ENCODE peak calls at places on chromosomes 12 and 14, in five cellular contexts. Y, B, A, V and N are unnamed samples.

GRCh38 chr12:75759196-75759595 is 247.8 kb upstream of the KRR1 start:
- DNase-seq in V (no peak), B (no peak), Y (no peak), A (no peak), N (no peak)

GRCh38 chr12:65867428-65867827 is 43.1 kb downstream of the HMGA2 start:
- DNase-seq in B (no peak), Y (peak; percentile 90), V (no peak), A (no peak), N (no peak)

GRCh38 chr12:20097561-20097960 is 270.8 kb upstream of the PDE3A start:
- DNase-seq in B (no peak), A (no peak), Y (peak; percentile 75), V (no peak), N (no peak)

GRCh38 chr14:56004807-56005579 is 113.2 kb upstream of the PELI2 start:
- DNase-seq in Y (peak; percentile 77), A (no peak), B (no peak), V (no peak), N (peak; percentile 64)

GRCh38 chr12:57899010-57899662 is 42.2 kb upstream of the ATP23 start:
- DNase-seq in Y (peak; percentile 81), B (peak; percentile 94), A (no peak), V (no peak), N (peak; percentile 27)

GRCh38 chr14:100417466-100417865 is 94.3 kb downstream of the SLC25A47 start:
- DNase-seq in A (peak; percentile 55), B (no peak), Y (peak; percentile 97), V (peak; percentile 85), N (peak; percentile 90)

GRCh38 chr12:51746416-51746815 is 102.1 kb downstream of the FIGNL2 start:
- DNase-seq in B (no peak), Y (no peak), A (no peak), V (no peak), N (no peak)

GRCh38 chr12:93808169-93808899 is 131.2 kb downstream of the CRADD start:
- DNase-seq in V (no peak), A (no peak), B (no peak), Y (no peak), N (no peak)

GRCh38 chr12:71440393-71441349 is 1.1 kb downstream of the LGR5 start:
- DNase-seq in V (peak; percentile 62), Y (no peak), A (peak; percentile 96), B (no peak), N (peak; percentile 64)

GRCh38 chr12:79692860-79693605 is 2.3 kb upstream of the PAWR start:
- DNase-seq in V (no peak), A (no peak), Y (peak; percentile 40), B (no peak), N (no peak)

DNA sequence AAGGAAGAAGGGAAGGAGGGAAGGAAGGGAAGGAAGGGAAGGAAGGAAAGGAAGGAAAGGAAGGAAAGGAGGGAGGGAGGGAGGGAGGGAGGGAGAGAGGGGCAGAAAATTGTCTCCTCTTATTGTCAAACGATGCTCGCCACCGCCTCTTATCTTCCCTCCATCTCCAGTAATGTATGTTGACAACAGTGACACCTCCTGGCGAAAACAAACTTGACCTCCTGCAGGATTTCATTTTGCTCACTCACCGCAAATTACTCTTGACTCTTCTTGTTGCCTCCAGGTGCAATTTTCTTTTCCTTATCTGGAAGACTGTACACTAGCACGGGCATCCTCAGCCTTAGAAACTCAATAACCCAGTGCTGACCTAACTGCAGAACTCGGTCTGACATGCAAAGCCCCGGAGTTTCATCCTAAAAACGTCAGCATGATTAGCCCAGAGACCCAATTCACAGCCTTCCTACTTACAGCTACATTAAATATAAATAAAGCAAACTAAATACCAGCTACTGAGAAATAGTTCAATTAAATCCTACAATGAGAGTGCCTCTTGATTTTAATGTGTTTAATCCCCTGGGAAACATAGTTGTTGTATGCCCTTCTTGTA is 512.4 kb upstream of the TMPO start:
- DNase-seq in V (peak; percentile 42), A (peak; percentile 36), B (peak; percentile 72), Y (peak; percentile 1), N (peak; percentile 24)
- TF ChIP-seq CTCF in V (peak; percentile 51), A (peak; percentile 74), B (peak; percentile 57), Y (peak; percentile 28), N (no peak)

DNA sequence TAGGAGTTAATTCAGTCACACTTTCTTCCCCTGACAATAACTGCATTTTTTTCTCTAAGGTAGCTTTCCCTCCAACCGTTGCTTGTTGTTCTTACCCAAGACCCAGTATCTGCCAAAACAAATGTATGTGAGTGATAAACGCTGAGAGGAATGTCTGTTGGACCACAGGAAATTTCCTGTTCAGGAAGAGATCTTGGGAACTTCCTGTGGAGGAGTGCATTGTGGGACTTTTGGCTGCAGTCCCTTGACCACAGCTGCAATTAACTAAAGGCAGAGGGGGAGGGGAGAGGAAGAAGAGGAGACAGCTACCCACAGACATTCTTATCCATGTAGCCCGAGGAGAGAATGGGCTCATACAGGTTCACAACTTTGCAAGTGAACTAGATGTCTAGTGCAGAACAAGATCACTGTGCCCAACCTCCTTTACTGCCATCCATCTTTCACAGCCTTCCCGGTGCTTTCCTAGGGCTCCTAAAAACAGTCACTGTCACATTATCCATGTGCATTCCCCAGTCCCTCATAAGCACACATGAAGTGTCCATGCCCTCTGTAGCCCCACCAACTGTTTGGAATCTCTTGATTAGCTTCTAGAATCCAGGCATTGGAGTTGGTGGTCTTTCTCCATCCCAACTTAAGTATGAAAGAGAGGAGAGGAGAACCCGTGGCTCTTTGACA is 149.5 kb downstream of the ETV6 start:
- DNase-seq in A (peak; percentile 29), V (no peak), B (no peak), Y (peak; percentile 88), N (no peak)
- H3K9ac ChIP-seq in A (no peak overlapping the region), V (no peak overlapping the region), B (no peak overlapping the region), Y (no peak overlapping the region), N (no peak overlapping the region)

DNA sequence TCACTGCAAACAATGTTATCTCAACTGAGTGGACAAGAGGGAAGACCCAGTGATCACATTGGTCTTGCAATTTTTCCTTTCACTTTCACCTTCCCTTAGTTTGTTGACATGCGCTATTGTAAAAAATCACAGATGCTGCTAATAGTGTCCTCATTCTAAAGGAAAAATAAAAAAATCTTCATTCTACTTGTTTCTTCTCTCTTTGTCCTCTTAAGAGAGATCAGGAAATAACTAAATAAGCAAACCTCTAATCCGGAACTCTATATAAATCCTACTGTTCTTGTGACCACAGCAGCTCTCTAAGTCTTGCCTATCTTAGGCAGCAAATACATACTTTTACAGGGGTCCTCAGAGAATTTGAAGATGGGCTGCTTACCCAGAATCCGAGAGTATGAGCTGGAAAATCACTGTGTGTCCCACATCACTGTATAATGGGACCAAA is 257.7 kb downstream of the NAV3 start:
- DNase-seq in V (no peak), B (peak; percentile 53), A (no peak), Y (peak; percentile 20), N (no peak)
- H3K27ac ChIP-seq in V (no peak overlapping the region), B (peak overlapping the region; percentile 15), A (no peak overlapping the region), Y (no peak overlapping the region), N (no peak overlapping the region)

GRCh38 chr12:50101663-50102062 is 2.1 kb upstream of the GPD1 start:
- DNase-seq in Y (peak; percentile 68), A (peak; percentile 55), V (peak; percentile 51), B (no peak), N (no peak)
- TF ChIP-seq CTCF in Y (peak; percentile 54), A (peak; percentile 57), V (peak; percentile 58), B (no peak), N (peak; percentile 26)

DNA sequence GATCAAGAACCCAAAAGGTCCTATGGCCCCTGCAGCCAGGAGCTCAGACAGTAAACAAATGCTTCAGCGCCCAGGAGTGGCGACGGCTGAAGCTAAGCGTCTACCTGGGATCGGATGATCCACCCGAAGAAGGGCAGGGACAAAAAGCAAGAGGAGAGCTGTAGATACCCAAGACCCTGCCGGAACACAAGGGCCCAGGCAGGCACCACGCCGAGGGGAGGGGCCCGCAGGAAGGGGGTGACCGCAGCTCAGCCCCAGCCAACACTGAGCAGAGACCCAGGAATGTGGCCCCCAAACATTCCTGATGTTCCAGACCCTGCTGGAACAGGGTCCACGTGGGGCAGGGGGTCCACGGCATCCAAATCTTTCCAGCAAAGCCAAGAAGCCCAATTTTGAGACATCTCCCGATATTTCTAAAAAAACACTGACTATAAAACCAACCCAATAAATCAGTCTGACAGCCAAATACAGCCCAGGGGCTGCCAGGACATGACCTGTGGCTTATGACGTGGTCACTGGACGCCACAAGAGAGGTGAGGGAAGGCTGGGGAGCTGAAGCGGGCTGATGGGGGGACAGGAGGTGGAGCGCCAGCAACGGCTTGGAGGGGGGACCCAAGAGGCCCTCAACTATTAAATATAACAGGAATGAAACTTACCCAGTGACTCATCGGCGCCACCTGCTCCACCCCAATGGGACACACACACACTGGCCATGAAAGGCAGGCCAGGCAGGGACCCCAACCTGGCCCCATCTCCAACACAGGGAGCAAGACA is 58.9 kb downstream of the NCOR2 start:
- DNase-seq in Y (peak; percentile 27), V (no peak), A (no peak), B (no peak), N (no peak)
- H3K9ac ChIP-seq in Y (no peak overlapping the region), V (no peak overlapping the region), A (no peak overlapping the region), B (no peak overlapping the region), N (peak overlapping the region; percentile 39)

GRCh38 chr14:61025239-61026223 is 44.5 kb downstream of the SLC38A6 start:
- DNase-seq in V (peak; percentile 41), A (peak; percentile 57), B (peak; percentile 49), Y (peak; percentile 80), N (peak; percentile 60)
- H3K27ac ChIP-seq in V (peak overlapping the region; percentile 75), A (no peak overlapping the region), B (no peak overlapping the region), Y (peak overlapping the region; percentile 24), N (no peak overlapping the region)

DNA sequence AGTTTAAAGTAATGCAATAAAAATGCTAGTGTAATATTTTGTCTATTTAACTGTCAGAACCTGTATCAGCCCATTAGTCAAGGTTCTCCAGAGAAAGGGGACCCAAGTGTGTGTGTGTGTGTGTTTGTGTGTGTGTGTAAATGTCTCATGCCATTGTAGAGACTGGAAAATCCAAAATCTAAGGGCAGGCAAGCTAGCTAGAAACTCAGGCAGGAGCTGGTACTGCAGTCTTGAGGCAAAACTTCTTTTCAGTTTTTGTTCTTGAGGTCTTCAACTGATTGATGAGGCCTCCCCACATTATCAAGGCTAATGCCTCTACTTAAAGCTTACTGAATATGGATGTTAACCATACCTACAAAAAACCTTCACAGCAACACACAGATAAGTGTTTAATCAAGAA is 126.7 kb downstream of the PRKD1 start:
- DNase-seq in V (no peak), Y (no peak), B (no peak), A (no peak), N (no peak)
- TF ChIP-seq CTCF in V (peak; percentile 20), Y (no peak), B (no peak), A (no peak), N (no peak)

GRCh38 chr12:117872521-117873169 is 96.1 kb downstream of the KSR2 start:
- DNase-seq in Y (no peak), A (no peak), V (no peak), B (no peak), N (no peak)

GRCh38 chr12:117878598-117878997 is 90.2 kb downstream of the KSR2 start:
- DNase-seq in V (no peak), B (no peak), A (no peak), Y (no peak), N (no peak)

GRCh38 chr12:117874842-117875434 is 93.9 kb downstream of the KSR2 start:
- DNase-seq in V (peak; percentile 82), B (peak; percentile 31), A (peak; percentile 45), Y (peak; percentile 35), N (peak; percentile 74)

GRCh38 chr12:117876492-117876816 is 92.3 kb downstream of the KSR2 start:
- DNase-seq in Y (no peak), A (no peak), B (no peak), V (no peak), N (no peak)

GRCh38 chr12:117875652-117876491 is 92.9 kb downstream of the KSR2 start:
- DNase-seq in A (no peak), Y (peak; percentile 3), V (peak; percentile 33), B (no peak), N (no peak)
- H3K9ac ChIP-seq in A (no peak overlapping the region), Y (no peak overlapping the region), V (no peak overlapping the region), B (no peak overlapping the region), N (no peak overlapping the region)